ENCODE peak calls at places on chromosomes 13 and 19, in ten cellular contexts. U, Q, H, E, C, T, O, W, L and I are unnamed samples.

GRCh38 chr13:100300708-100301107 is 211.8 kb downstream of the PCCA start:
- DNase-seq in C (peak; percentile 30), W (no peak), H (no peak), U (no peak), Q (no peak), O (no peak), L (no peak), E (no peak), T (no peak), I (peak; percentile 31)

GRCh38 chr19:36573948-36574726 is 1.0 kb upstream of the ZNF529 start:
- DNase-seq in O (peak; percentile 35), L (no peak), E (no peak), U (no peak), W (peak; percentile 25), T (no peak), H (peak; percentile 47), C (peak; percentile 33), Q (peak; percentile 43), I (peak; percentile 47)

GRCh38 chr19:17726914-17727773 is 7.9 kb downstream of the MAP1S start:
- DNase-seq in E (no peak), O (no peak), H (no peak), Q (no peak), L (no peak), C (no peak), T (no peak), W (no peak), U (no peak), I (no peak)

GRCh38 chr13:102584423-102584822 is 12.4 kb upstream of the TPP2 start:
- DNase-seq in Q (no peak), U (no peak), O (no peak), L (no peak), C (no peak), W (no peak), H (no peak), T (no peak), E (no peak), I (no peak)

GRCh38 chr13:49791214-49791752 is 1.2 kb downstream of the KPNA3 start:
- DNase-seq in W (peak; percentile 20), L (no peak), Q (peak; percentile 51), E (no peak), C (peak; percentile 39), O (peak; percentile 35), U (peak; percentile 48), H (peak; percentile 41), T (peak; percentile 26), I (peak; percentile 38)

GRCh38 chr13:48876289-48876688 is 99.4 kb upstream of the FNDC3A start:
- DNase-seq in T (no peak), L (no peak), C (no peak), U (no peak), Q (peak; percentile 81), H (no peak), W (no peak), E (no peak), O (no peak), I (no peak)

GRCh38 chr19:16070366-16070990 is 5.8 kb upstream of the TPM4 start:
- DNase-seq in E (peak; percentile 57), C (peak; percentile 83), H (no peak), O (no peak), U (no peak), W (peak; percentile 42), T (no peak), Q (no peak), L (peak; percentile 91), I (peak; percentile 85)

GRCh38 chr13:47426126-47426849 is 529.4 kb upstream of the HTR2A start:
- DNase-seq in Q (no peak), T (no peak), W (no peak), E (no peak), H (peak; percentile 82), L (peak; percentile 77), U (no peak), C (peak; percentile 37), O (peak; percentile 86), I (peak; percentile 61)

GRCh38 chr19:29624489-29625210 is 18.6 kb downstream of the POP4 start:
- DNase-seq in W (no peak), O (peak; percentile 4), C (no peak), H (peak; percentile 9), L (no peak), T (no peak), E (no peak), U (no peak), Q (peak; percentile 39), I (no peak)

GRCh38 chr19:39472746-39473442 is 7.7 kb upstream of the TIMM50 start:
- DNase-seq in U (no peak), T (no peak), O (no peak), W (no peak), L (no peak), H (no peak), Q (no peak), E (no peak), C (no peak), I (no peak)

GRCh38 chr13:79874396-79875360 is 393.7 kb downstream of the NDFIP2 start:
- DNase-seq in U (no peak), O (peak; percentile 48), C (peak; percentile 42), H (peak; percentile 35), T (no peak), E (no peak), W (no peak), L (no peak), Q (peak; percentile 28), I (peak; percentile 69)

GRCh38 chr13:96089749-96090239 is at the start of gene HS6ST3:
- DNase-seq in Q (peak; percentile 75), W (peak; percentile 77), E (no peak), U (peak; percentile 82), L (no peak), C (peak; percentile 12), H (peak; percentile 9), O (no peak), T (peak; percentile 79), I (peak; percentile 33)

GRCh38 chr19:33290956-33291622 is 11.2 kb downstream of the CEBPA start:
- DNase-seq in T (no peak), L (no peak), O (no peak), Q (no peak), H (no peak), E (no peak), C (peak; percentile 84), U (no peak), W (no peak), I (peak; percentile 89)

GRCh38 chr13:100815476-100816046 is 141.0 kb upstream of the TMTC4 start:
- DNase-seq in L (no peak), Q (peak; percentile 32), E (no peak), U (no peak), H (no peak), O (no peak), C (peak; percentile 34), T (no peak), W (no peak), I (peak; percentile 38)

GRCh38 chr13:54185101-54185500 is 1156.5 kb downstream of the OLFM4 start:
- DNase-seq in U (no peak), T (no peak), O (no peak), L (no peak), Q (peak; percentile 32), W (no peak), E (no peak), H (no peak), C (no peak), I (no peak)

GRCh38 chr19:35029737-35030256 is 473 bp upstream of the SCN1B start:
- DNase-seq in W (no peak), U (no peak), H (no peak), C (no peak), O (no peak), L (no peak), Q (peak; percentile 60), E (no peak), T (peak; percentile 63), I (no peak)

GRCh38 chr13:114053026-114053425 is 79.2 kb upstream of the C13orf46 start:
- DNase-seq in E (no peak), Q (no peak), T (no peak), C (no peak), O (peak; percentile 79), W (no peak), U (no peak), H (peak; percentile 64), L (no peak), I (no peak)

GRCh38 chr13:113224486-113224885 is 15.1 kb downstream of the CUL4A start:
- DNase-seq in T (no peak), Q (no peak), E (no peak), H (no peak), L (no peak), W (no peak), O (no peak), C (no peak), U (no peak), I (peak; percentile 49)

GRCh38 chr19:49109051-49109450 is 5.1 kb upstream of the LIN7B start:
- DNase-seq in H (no peak), W (no peak), E (no peak), L (no peak), U (no peak), C (no peak), O (no peak), T (no peak), Q (no peak), I (no peak)
- H3K4me3 ChIP-seq in H (no peak overlapping the region), W (no peak overlapping the region), E (no peak overlapping the region), L (no peak overlapping the region), U (no peak overlapping the region), C (no peak overlapping the region), O (no peak overlapping the region), T (no peak overlapping the region), Q (no peak overlapping the region), I (no peak overlapping the region)

GRCh38 chr13:51923983-51924539 is 62.3 kb downstream of the CCDC70 start:
- DNase-seq in T (peak; percentile 40), W (no peak), H (no peak), U (peak; percentile 2), Q (peak; percentile 75), L (no peak), C (no peak), E (no peak), O (no peak), I (no peak)
- TF ChIP-seq CTCF in T (peak; percentile 46), W (no peak), H (peak; percentile 32), U (no peak), Q (peak; percentile 52), L (no peak), C (peak; percentile 28), E (no peak), O (peak; percentile 15), I (peak; percentile 11)

DNA sequence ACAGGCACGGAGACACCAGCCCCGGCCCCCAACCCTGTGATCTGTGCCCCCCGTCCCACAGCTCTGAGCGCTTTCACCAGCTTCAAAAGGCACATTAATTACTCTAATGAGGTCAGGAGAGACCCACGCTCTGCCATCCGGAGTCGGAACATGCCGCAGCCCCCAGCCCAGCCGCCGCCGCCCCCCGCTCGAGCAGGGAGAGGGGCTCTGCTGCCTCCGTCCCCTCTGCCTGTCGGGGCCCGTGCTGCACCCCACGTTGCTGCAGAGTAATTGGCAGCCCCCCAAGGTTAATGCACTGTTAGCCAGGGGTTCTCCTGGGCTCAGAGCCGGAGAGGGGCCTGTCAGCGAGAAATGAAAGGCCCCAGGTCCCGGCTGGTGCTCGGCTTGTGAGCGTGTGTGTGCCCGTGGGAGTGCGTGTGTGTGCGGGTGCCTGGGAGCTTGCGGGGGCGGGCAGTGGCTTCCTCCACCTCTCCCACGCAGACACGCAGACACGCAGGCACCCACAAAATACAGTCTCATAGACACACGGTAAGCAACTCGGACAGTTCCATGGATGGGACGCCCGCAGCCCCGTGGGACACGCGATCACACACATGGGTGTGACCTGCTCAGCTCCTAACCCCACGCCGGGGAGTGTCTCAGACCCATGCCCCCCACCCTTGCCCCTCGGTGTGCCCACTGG is 4.9 kb upstream of the EFNA2 start:
- DNase-seq in W (no peak), O (no peak), E (no peak), U (no peak), H (no peak), C (no peak), L (no peak), T (no peak), Q (no peak), I (no peak)
- H3K4me3 ChIP-seq in W (no peak overlapping the region), O (no peak overlapping the region), E (no peak overlapping the region), U (no peak overlapping the region), H (no peak overlapping the region), C (no peak overlapping the region), L (no peak overlapping the region), T (no peak overlapping the region), Q (no peak overlapping the region), I (no peak overlapping the region)

GRCh38 chr19:44141191-44142013 is at the start of gene ZNF234:
- DNase-seq in T (peak; percentile 88), O (peak; percentile 85), L (peak; percentile 57), H (peak; percentile 73), C (peak; percentile 56), U (peak; percentile 86), Q (peak; percentile 76), W (peak; percentile 83), E (peak; percentile 44), I (peak; percentile 81)
- TF ChIP-seq CTCF in T (peak; percentile 21), O (peak; percentile 4), L (no peak), H (no peak), C (no peak), U (no peak), Q (no peak), W (no peak), E (no peak), I (no peak)